ENCODE peak calls at places on chromosomes 13 and 19, in four cellular contexts. G is HepG2, I is GM12878, Z is K562. L is an unnamed sample.

GRCh38 chr13:99606322-99607089 is 105.2 kb downstream of the TM9SF2 start:
- DNase-seq in G (peak; percentile 89), I (no peak), Z (peak; percentile 95), L (peak; percentile 99)

GRCh38 chr13:27853871-27854270 is 61.6 kb downstream of the GSX1 start:
- DNase-seq in G (no peak), I (no peak), Z (no peak), L (no peak)

GRCh38 chr13:51453308-51453958 is 597 bp upstream of the INTS6 start:
- DNase-seq in G (peak; percentile 90), I (peak; percentile 42), Z (peak; percentile 68), L (no peak)

GRCh38 chr13:75904012-75904411 is 267.9 kb downstream of the LMO7 start:
- DNase-seq in G (no peak), I (no peak), Z (no peak), L (no peak)

GRCh38 chr13:100646030-100646673 is 28.4 kb downstream of the TMTC4 start:
- DNase-seq in G (peak; percentile 28), I (no peak), Z (peak; percentile 20), L (no peak)

GRCh38 chr19:11142528-11143171 is 12.9 kb downstream of the SPC24 start:
- DNase-seq in G (peak; percentile 90), I (no peak), Z (peak; percentile 85), L (no peak)

GRCh38 chr13:101965096-101965495 is 436.8 kb downstream of the FGF14 start:
- DNase-seq in G (no peak), I (no peak), Z (no peak), L (no peak)

GRCh38 chr19:38661996-38662395 is 14.5 kb downstream of the ACTN4 start:
- DNase-seq in G (no peak), I (no peak), Z (no peak), L (no peak)

GRCh38 chr19:14480695-14481069 is 5.5 kb upstream of the PTGER1 start:
- DNase-seq in G (no peak), I (no peak), Z (no peak), L (no peak)

GRCh38 chr19:58084596-58085347 is 13.3 kb downstream of the ZSCAN18 start:
- DNase-seq in G (no peak), I (no peak), Z (no peak), L (no peak)

GRCh38 chr19:53333071-53333465 is 481 bp upstream of the ZNF845 start:
- DNase-seq in G (no peak), I (no peak), Z (no peak), L (no peak)

GRCh38 chr13:98143157-98143553 is 261 bp downstream of the FARP1 start:
- DNase-seq in G (no peak), I (no peak), Z (no peak), L (no peak)

GRCh38 chr13:53342623-53343022 is 314.0 kb downstream of the OLFM4 start:
- DNase-seq in G (no peak), I (no peak), Z (no peak), L (peak; percentile 46)

GRCh38 chr13:68808456-68808855 is 1299.2 kb upstream of the ATXN8OS start:
- DNase-seq in G (no peak), I (no peak), Z (no peak), L (no peak)

GRCh38 chr13:106140476-106140875 is 395.0 kb downstream of the EFNB2 start:
- DNase-seq in G (no peak), I (no peak), Z (no peak), L (no peak)

GRCh38 chr13:29457299-29457698 is 138.2 kb downstream of the SLC7A1 start:
- DNase-seq in G (no peak), I (no peak), Z (no peak), L (no peak)

GRCh38 chr19:53394522-53394973 is 401 bp upstream of the ZNF765 start:
- DNase-seq in G (peak; percentile 48), I (peak; percentile 1), Z (peak; percentile 6), L (no peak)

GRCh38 chr13:99743079-99743478 is 228.5 kb downstream of the ZIC5 start:
- DNase-seq in G (no peak), I (no peak), Z (no peak), L (no peak)

GRCh38 chr13:59641758-59642157 is 522.0 kb downstream of the DIAPH3 start:
- DNase-seq in G (no peak), I (no peak), Z (no peak), L (no peak)

GRCh38 chr19:51016798-51017683 is 2.5 kb downstream of the KLK10 start:
- DNase-seq in G (peak; percentile 31), I (no peak), Z (peak; percentile 84), L (peak; percentile 98)

GRCh38 chr13:106143930-106144709 is 391.3 kb downstream of the EFNB2 start:
- DNase-seq in G (no peak), I (no peak), Z (no peak), L (no peak)

GRCh38 chr19:3161453-3161852 is 17.1 kb upstream of the S1PR4 start:
- DNase-seq in G (no peak), I (no peak), Z (no peak), L (no peak)

GRCh38 chr13:67267136-67267535 is 37.0 kb upstream of the PCDH9 start:
- DNase-seq in G (no peak), I (no peak), Z (no peak), L (no peak)

GRCh38 chr19:27793644-27794443 is 1419.1 kb downstream of the UQCRFS1 start:
- DNase-seq in G (peak; percentile 92), I (peak; percentile 71), Z (peak; percentile 83), L (peak; percentile 80)

GRCh38 chr19:27792576-27793127 is 1420.3 kb downstream of the UQCRFS1 start:
- DNase-seq in G (no peak), I (no peak), Z (no peak), L (no peak)

GRCh38 chr19:27794444-27795042 is 1418.4 kb downstream of the UQCRFS1 start:
- DNase-seq in G (peak; percentile 16), I (no peak), Z (peak; percentile 40), L (no peak)

GRCh38 chr19:27795369-27795768 is 1417.6 kb downstream of the UQCRFS1 start:
- DNase-seq in G (no peak), I (no peak), Z (no peak), L (no peak)

DNA sequence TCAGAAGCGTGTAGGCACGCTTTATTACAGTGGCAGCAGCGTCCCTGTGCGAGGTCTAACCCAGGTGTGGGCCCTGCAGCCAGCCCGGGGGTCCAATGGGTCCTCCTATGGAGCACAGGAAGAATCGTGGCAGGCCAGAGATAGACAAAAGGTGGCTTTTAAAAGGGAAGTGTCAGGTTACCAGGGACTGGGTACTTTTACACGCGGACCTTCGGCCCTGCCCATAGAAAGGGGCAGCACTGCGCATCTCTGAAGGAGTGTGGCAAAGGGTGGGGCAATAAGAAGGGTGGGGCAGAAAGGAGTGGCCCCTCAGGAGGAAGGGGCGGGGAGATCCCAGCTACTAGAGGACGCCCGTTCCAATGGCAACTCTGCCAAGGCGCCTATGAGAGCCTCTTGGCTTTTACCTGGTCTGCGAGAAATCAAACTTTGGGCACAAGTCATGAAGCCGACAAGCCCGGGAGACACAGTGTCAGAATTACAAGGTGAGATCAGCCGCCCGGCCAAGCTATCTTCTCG is 1419.8 kb downstream of the UQCRFS1 start:
- DNase-seq in G (peak; percentile 87), I (peak; percentile 61), Z (peak; percentile 77), L (peak; percentile 83)
- TF ChIP-seq CBX5 in G (no peak), I (peak; percentile 47), Z (no peak), L (no peak)

GRCh38 chr19:29842471-29843179 is 30.8 kb downstream of the CCNE1 start:
- DNase-seq in G (no peak), I (no peak), Z (no peak), L (no peak)

GRCh38 chr19:29841209-29841558 is 29.4 kb downstream of the CCNE1 start:
- DNase-seq in G (peak; percentile 54), I (no peak), Z (no peak), L (no peak)

GRCh38 chr19:29843180-29844051 is 31.6 kb downstream of the CCNE1 start:
- DNase-seq in G (no peak), I (no peak), Z (peak; percentile 47), L (no peak)

GRCh38 chr19:29840066-29840950 is 28.5 kb downstream of the CCNE1 start:
- DNase-seq in G (no peak), I (no peak), Z (no peak), L (no peak)

DNA sequence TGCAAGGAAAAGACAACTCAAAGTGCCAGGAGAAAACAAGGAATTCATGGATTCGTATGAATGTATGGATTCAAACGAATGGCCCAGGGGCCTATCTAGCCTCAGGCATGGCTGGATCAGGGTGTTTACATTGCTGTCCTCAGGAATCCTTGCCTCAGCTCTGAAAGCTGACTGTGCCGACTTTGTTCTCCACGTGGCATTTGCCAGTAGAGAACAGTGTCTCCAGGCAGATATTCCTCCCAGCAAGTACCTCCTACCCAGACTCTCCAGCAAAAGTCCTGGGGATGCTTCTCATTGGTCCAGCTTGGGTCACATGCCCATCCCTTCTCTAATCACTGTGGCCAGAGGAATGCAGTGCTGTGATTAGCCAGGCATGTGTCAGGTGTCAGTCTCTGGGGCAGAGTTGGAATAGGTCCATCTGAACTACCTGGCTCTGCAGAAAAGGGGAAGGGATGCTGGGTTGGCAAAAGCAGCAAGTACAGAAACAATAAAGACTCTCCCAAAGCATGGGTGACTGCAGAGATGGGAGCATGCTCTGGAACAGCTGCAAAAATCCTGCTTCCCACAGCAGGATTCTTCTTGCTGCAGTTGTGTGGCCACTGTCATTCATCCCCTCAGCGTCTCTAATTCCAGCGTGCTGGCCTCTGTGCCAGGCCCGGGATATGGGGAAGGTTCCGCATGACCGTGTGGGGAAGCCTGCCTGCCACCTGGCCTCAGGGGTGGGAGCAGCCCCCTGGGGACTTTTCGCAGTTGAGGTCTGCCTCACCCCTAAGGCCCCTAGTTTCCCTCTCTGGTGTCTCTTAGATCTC is 30.0 kb downstream of the CCNE1 start:
- DNase-seq in G (peak; percentile 91), I (no peak), Z (no peak), L (no peak)
- TF ChIP-seq CBX5 in G (no peak), I (no peak), Z (no peak), L (no peak)

DNA sequence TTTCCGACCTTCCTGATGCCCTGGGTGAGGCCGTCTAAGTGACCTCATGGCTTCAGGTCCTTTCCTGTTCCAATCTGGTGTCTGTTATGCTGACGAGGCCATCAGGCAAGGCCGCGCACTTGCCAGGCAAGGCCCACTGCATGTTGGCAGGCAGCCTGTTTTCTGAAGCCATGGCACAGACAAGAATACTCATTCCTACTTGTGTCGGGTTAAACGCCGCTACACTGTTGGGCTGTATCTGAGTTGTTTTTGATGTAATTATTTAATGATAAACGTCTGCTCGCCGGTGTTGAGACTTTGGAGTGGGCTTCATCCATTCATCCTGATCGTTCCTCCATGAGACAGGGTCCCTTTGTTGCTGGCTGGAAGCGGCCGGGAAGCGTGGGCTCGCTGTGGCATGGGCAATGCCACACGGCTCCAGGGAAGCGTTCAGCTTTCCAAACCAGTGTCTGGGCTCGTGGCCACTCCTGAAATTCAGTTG is 92.1 kb downstream of the ATP11A start:
- DNase-seq in G (no peak), I (no peak), Z (no peak), L (no peak)
- TF ChIP-seq CBX5 in G (no peak), I (no peak), Z (no peak), L (no peak)

GRCh38 chr13:111370570-111371150 is 50.2 kb downstream of the TEX29 start:
- DNase-seq in G (no peak), I (no peak), Z (no peak), L (no peak)
- TF ChIP-seq CBX5 in G (no peak), I (no peak), Z (no peak), L (no peak)

DNA sequence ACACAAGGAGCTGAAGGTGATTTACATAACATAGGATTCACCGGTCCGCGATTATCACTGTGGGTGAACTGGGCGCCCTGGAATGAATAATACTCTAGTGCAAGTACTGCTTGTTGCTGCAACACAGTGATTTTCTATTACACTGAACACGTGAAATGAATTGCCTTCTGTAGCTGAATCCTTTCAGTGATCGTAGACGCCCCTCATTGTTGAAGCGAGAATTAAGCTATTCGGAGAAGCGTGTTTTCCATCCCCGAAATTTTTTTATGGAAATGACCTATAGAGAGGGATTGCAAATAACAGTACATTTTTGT is 2.7 kb upstream of the MAB21L1 start:
- DNase-seq in G (no peak), I (no peak), Z (no peak), L (no peak)
- TF ChIP-seq CBX5 in G (no peak), I (no peak), Z (no peak), L (no peak)